ENCODE peak calls at places on chromosomes 2 and 18, in five cellular contexts. E, W, B, T and Y are unnamed samples.

GRCh38 chr18:23141022-23141999 is 6.0 kb downstream of the CABLES1 start:
- DNase-seq in E (no peak), W (no peak), B (no peak), T (no peak), Y (no peak)

GRCh38 chr2:129726271-129726670 is 253.2 kb upstream of the RAB6C start:
- DNase-seq in E (no peak), W (no peak), B (no peak), T (no peak), Y (no peak)

GRCh38 chr2:218465987-218466633 is 47.2 kb downstream of the VIL1 start:
- DNase-seq in E (no peak), W (peak), B (peak), T (no peak), Y (no peak)

GRCh38 chr2:183219853-183220252 is 95.6 kb downstream of the NUP35 start:
- DNase-seq in E (no peak), W (no peak), B (no peak), T (no peak), Y (no peak)

GRCh38 chr2:72040629-72041403 is 106.8 kb downstream of the CYP26B1 start:
- DNase-seq in E (no peak), W (peak), B (no peak), T (no peak), Y (no peak)

GRCh38 chr18:35871337-35871736 is 101.1 kb upstream of the RMP24 start:
- DNase-seq in E (no peak), W (no peak), B (no peak), T (no peak), Y (no peak)

GRCh38 chr2:140359056-140359771 is 1579.0 kb upstream of the NXPH2 start:
- DNase-seq in E (no peak), W (peak), B (no peak), T (no peak), Y (no peak)

GRCh38 chr18:41745166-41746049 is 209.6 kb upstream of the PIK3C3 start:
- DNase-seq in E (no peak), W (peak), B (peak), T (no peak), Y (peak)

GRCh38 chr2:206642075-206643025 is at the start of gene FAM237A:
- DNase-seq in E (peak), W (peak), B (peak), T (no peak), Y (peak)

GRCh38 chr2:108941161-108941665 is 47.8 kb downstream of the EDAR start:
- DNase-seq in E (no peak), W (no peak), B (no peak), T (no peak), Y (no peak)

GRCh38 chr2:43897492-43897891 is 58.7 kb downstream of the ABCG8 start:
- DNase-seq in E (no peak), W (no peak), B (no peak), T (no peak), Y (no peak)

GRCh38 chr2:86634352-86634751 is 10.7 kb upstream of the RNF103 start:
- DNase-seq in E (no peak), W (no peak), B (no peak), T (no peak), Y (no peak)

GRCh38 chr2:80303825-80304521 is 579 bp downstream of the LRRTM1 start:
- DNase-seq in E (no peak), W (no peak), B (no peak), T (no peak), Y (no peak)

GRCh38 chr2:157782057-157782845 is 93.9 kb downstream of the ACVR1 start:
- DNase-seq in E (no peak), W (peak), B (no peak), T (no peak), Y (no peak)
- TF ChIP-seq CTCF in E (no peak), W (peak), B (peak), T (no peak), Y (no peak)

DNA sequence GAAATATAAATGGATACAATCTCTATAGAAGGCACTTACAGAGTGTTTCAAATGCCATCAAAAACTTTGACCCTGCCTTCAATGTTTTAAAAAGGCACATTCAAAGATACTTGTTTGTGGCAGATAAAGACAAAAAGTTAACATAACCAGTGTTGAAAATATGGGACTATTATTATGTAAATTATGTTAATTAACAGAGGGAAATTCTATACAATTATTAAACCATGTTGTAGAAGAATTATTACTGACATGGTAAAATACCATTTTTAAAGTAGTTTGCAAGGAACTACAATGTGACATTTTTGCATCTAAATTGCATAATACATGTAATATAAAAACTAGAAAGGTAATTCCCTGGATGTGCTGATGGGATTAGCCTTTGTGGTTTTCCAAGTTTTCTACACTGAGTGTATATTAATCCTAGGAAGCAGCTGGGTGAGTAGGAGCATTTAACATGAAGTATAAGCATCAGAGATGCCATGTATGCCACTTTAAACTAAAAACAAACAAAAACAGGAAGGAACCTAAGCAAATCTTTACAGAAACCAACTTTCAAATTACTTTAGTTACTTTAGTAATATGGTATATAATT is 21.7 kb downstream of the MIB1 start:
- DNase-seq in E (no peak), W (no peak), B (no peak), T (no peak), Y (no peak)
- TF ChIP-seq CTCF in E (no peak), W (no peak), B (no peak), T (no peak), Y (no peak)

DNA sequence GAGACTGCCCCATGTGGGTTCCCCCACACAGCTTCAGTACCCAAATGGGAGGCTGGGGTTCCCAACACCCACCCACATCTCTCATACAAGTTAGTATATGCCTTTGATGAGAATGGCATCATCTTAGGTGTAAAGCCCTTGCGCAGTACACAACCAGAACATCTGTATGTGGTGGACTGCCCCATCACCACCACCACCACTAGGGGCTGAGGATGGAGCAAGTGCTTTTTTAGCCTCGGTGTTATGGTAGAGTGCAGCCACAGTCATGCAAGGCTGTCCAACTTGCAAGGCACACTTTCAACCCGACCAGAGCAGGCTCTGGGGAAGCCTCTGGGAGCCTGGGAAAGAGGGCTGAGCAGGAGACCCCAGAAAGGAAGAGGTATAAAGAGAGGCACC is 241.2 kb downstream of the TFCP2L1 start:
- DNase-seq in E (no peak), W (no peak), B (no peak), T (no peak), Y (no peak)
- TF ChIP-seq CTCF in E (no peak), W (peak), B (no peak), T (no peak), Y (no peak)

DNA sequence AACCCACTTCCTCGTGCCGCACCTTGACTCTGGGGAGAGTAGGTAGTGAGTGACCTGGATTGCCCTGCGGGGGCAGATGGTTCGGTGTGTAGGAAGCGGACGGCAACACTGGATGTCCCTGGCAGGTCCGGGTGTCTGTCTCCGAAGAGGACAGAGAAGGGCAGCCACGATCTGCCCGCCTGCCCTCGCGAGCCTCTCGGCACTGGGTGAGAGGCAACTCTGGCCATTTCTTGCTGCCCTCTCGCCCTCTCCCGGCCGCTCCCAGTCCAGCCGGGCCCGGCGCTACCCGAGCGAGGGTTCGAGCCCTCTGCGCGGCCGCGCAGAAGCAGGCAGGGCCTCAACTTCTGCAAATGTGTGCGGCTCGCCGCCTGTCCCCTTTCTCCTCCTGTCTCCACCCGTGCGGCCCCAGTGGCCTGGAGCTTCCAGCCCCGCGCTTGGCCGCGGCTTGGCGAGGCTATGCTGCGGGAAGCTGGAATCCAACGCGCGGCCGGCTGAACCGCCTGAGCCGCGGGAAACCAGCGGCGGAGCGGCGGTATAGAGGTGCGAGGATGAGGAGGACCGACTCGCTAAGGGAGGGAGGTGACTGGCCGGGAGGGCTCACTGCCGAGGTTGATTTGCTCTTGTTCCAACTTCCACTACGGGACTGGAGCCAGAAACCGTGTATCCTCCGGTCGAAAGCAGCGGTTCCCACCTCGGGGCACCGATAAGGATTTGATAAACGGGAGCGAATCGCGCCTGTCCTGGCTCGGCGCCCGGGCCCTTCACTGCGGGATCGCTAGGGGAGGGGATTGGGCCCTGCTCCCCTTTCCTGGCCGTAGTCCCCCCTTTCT is 1.5 kb downstream of the EPAS1 start:
- DNase-seq in E (peak), W (peak), B (peak), T (no peak), Y (no peak)
- TF ChIP-seq CTCF in E (peak), W (peak), B (no peak), T (no peak), Y (peak)

GRCh38 chr18:63320690-63321265 is 1.2 kb upstream of the BCL2 start:
- DNase-seq in E (peak), W (peak), B (peak), T (no peak), Y (peak)
- TF ChIP-seq CTCF in E (no peak), W (no peak), B (no peak), T (no peak), Y (no peak)